ENCODE peak calls at places on chromosomes 1 and 21, in nine cellular contexts. Y, G, P, F, B, H, A, Z and M are unnamed samples.

GRCh38 chr1:58982259-58982998 is 198.6 kb upstream of the JUN start:
- DNase-seq in Y (no peak), G (peak; percentile 22), P (no peak), F (no peak), B (no peak), H (no peak), A (no peak), Z (no peak), M (no peak)

GRCh38 chr1:224696891-224697765 is 81.0 kb downstream of the CNIH3 start:
- DNase-seq in Y (peak; percentile 81), G (no peak), P (no peak), F (no peak), B (no peak), H (peak; percentile 61), A (no peak), Z (no peak), M (no peak)

GRCh38 chr1:228370941-228371740 is 35.5 kb downstream of the TRIM11 start:
- DNase-seq in Y (no peak), G (no peak), P (no peak), F (no peak), B (no peak), H (no peak), A (peak; percentile 6), Z (no peak), M (no peak)

GRCh38 chr21:43816611-43817071 is 27.3 kb downstream of the RRP1 start:
- DNase-seq in Y (no peak), G (no peak), P (no peak), F (no peak), B (no peak), H (no peak), A (peak; percentile 41), Z (no peak), M (no peak)

GRCh38 chr1:32769524-32770220 is 47.5 kb downstream of the YARS1 start:
- DNase-seq in Y (peak; percentile 45), G (no peak), P (no peak), F (no peak), B (no peak), H (no peak), A (no peak), Z (no peak), M (no peak)

GRCh38 chr1:45205000-45205909 is 1.1 kb downstream of the ZSWIM5 start:
- DNase-seq in Y (peak; percentile 34), G (peak; percentile 86), P (no peak), F (peak; percentile 22), B (no peak), H (no peak), A (peak; percentile 67), Z (peak; percentile 28), M (peak; percentile 41)

GRCh38 chr1:233278621-233279020 is 16.9 kb downstream of the PCNX2 start:
- DNase-seq in Y (no peak), G (no peak), P (no peak), F (no peak), B (no peak), H (no peak), A (no peak), Z (no peak), M (no peak)

GRCh38 chr1:32215629-32216505 is 6.3 kb downstream of the TMEM234 start:
- DNase-seq in Y (peak; percentile 66), G (peak; percentile 83), P (peak; percentile 62), F (peak; percentile 30), B (peak; percentile 59), H (no peak), A (peak; percentile 78), Z (peak; percentile 42), M (peak; percentile 68)

GRCh38 chr1:41953291-41953690 is 34.6 kb upstream of the HIVEP3 start:
- DNase-seq in Y (no peak), G (no peak), P (no peak), F (no peak), B (no peak), H (no peak), A (no peak), Z (no peak), M (no peak)

GRCh38 chr1:185170291-185170848 is 13.4 kb downstream of the SWT1 start:
- DNase-seq in Y (peak; percentile 67), G (peak; percentile 82), P (no peak), F (no peak), B (peak; percentile 23), H (peak; percentile 23), A (peak; percentile 48), Z (peak; percentile 18), M (peak; percentile 43)

GRCh38 chr1:144101397-144102050 is 129.7 kb upstream of the FAM72C start:
- DNase-seq in Y (no peak), G (no peak), P (peak; percentile 36), F (peak; percentile 24), B (peak; percentile 13), H (no peak), A (peak; percentile 10), Z (peak; percentile 25), M (peak; percentile 3)

GRCh38 chr1:93817819-93818569 is 61.0 kb downstream of the DNTTIP2 start:
- DNase-seq in Y (no peak), G (no peak), P (no peak), F (no peak), B (peak; percentile 30), H (no peak), A (no peak), Z (no peak), M (no peak)

GRCh38 chr1:221439008-221439733 is 302.7 kb downstream of the DUSP10 start:
- DNase-seq in Y (peak; percentile 96), G (peak; percentile 9), P (peak; percentile 43), F (no peak), B (peak; percentile 61), H (peak; percentile 61), A (no peak), Z (no peak), M (no peak)

GRCh38 chr1:221437924-221438323 is 304.0 kb downstream of the DUSP10 start:
- DNase-seq in Y (peak; percentile 90), G (no peak), P (no peak), F (no peak), B (no peak), H (no peak), A (no peak), Z (no peak), M (no peak)

GRCh38 chr1:221439734-221440436 is 302.0 kb downstream of the DUSP10 start:
- DNase-seq in Y (peak; percentile 98), G (no peak), P (no peak), F (no peak), B (peak; percentile 27), H (peak; percentile 72), A (no peak), Z (no peak), M (no peak)

GRCh38 chr1:221442056-221442455 is 299.8 kb downstream of the DUSP10 start:
- DNase-seq in Y (no peak), G (peak; percentile 79), P (no peak), F (no peak), B (no peak), H (no peak), A (no peak), Z (no peak), M (no peak)

DNA sequence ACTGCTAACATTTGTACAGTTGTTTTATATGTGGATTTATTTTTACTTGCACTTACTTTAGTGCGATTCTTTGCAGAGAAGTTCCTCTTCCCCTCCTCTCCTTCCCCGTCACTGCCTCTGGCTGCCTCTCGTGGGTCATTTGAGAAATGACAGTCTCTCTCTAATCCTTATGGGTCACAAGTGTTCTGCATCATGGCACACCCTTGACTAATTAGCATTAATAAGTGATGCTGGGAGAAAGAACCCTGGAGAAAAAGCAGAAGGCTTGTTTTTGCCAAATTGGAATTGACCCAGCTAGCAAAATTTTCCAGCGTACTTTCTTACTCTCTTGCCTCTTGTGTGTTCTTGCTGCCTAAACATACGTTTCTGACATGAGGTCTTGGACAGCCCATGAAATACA is 301.2 kb downstream of the DUSP10 start:
- DNase-seq in Y (no peak), G (peak; percentile 2), P (no peak), F (no peak), B (no peak), H (no peak), A (no peak), Z (no peak), M (no peak)
- TF ChIP-seq CTCF in Y (peak; percentile 14), G (no peak), P (no peak), F (no peak), B (no peak), H (no peak), A (no peak), Z (no peak), M (no peak)

GRCh38 chr21:20445971-20446370 is 552.2 kb upstream of the NCAM2 start:
- DNase-seq in Y (no peak), G (no peak), P (no peak), F (no peak), B (no peak), H (no peak), A (no peak), Z (no peak), M (no peak)

GRCh38 chr21:20443558-20444155 is 554.6 kb upstream of the NCAM2 start:
- DNase-seq in Y (no peak), G (peak; percentile 56), P (no peak), F (no peak), B (no peak), H (no peak), A (no peak), Z (no peak), M (no peak)
- TF ChIP-seq CTCF in Y (no peak), G (peak; percentile 76), P (no peak), F (peak; percentile 23), B (no peak), H (no peak), A (peak; percentile 83), Z (no peak), M (peak; percentile 75)

DNA sequence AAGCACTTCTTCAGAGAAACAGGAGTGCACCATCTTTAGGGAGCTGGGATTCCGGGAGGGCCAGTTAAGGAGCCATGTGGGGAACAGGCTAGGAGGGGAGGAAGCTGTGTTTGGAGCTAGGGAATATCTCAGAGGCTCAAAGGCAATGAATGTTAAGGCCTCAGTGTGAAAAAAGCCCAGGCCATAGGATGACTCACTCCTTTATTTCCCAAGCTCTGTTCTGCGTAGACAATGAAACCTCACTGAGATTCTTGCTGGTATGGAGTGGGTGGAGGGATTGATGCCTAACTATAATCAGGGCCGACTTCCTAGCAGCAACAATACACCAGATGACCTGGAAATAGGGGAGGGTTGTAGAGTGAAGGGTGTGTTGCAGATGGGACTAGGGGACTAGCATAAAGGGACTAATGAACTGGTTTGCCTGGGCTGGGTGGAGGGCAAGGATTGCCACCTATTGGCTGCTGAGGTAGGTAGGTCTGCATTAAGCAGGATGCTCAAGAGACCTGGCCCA is 2.1 kb downstream of the GNAT2 start:
- DNase-seq in Y (peak; percentile 97), G (peak; percentile 45), P (no peak), F (no peak), B (no peak), H (peak; percentile 81), A (no peak), Z (no peak), M (no peak)
- TF ChIP-seq CTCF in Y (no peak), G (no peak), P (no peak), F (no peak), B (no peak), H (no peak), A (no peak), Z (no peak), M (no peak)

DNA sequence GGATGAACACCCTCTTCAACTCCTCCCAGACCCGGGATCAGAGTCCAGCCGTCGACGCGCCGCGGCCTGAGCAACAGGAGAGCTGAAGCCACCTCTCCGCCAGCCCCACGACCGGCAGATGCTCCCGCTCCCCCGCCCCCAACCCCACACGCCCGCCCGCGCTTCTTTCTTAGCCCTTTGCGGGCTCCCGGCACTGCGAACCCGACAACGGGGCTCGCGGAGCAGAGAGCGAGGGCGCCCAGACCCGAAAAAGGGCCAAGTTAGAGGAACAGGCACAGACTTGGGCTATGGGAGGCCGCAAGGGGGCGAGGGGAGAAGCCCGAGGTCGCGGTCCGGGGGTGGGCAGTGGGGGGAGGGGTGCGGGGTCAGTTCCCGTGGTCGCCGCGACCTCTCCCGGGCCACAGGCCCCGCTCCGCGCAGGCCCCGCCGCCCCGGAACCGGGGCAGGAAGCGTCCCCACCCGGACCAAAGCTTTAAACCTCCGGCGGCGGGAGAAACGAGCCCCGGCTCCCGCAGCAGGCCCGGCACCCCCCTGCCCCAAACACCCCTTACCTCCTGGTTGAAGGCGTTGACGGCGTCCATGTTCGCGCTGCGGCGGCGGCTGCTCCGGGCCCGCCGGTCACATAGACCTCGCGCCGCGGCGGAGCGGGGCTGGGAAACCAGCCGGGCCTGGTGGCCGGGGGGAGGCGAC is 661 bp downstream of the SCAF4 start:
- DNase-seq in Y (no peak), G (peak; percentile 76), P (peak; percentile 56), F (peak; percentile 22), B (peak; percentile 52), H (no peak), A (peak; percentile 57), Z (peak; percentile 36), M (peak; percentile 48)
- TF ChIP-seq CTCF in Y (no peak), G (peak; percentile 52), P (no peak), F (no peak), B (no peak), H (no peak), A (no peak), Z (no peak), M (peak; percentile 41)